ENCODE peak calls at places on chromosomes 3 and 15, in nine cellular contexts. One of them, this sample, is unnamed.
A peak's percentile ranks its signal among the peaks of the same experiment; 100 is the strongest.

GRCh38 chr3:21750831-21751391 is at the start of gene ZNF385D:
- DNase-seq in tibial nerve: peak; percentile 27
- DNase-seq in A549: no peak
- DNase-seq in uterus: peak; percentile 41
- DNase-seq in sigmoid colon: peak; percentile 76
- DNase-seq in spleen: no peak
- DNase-seq in transverse colon: no peak
- DNase-seq in endothelial cell of umbilical vein: no peak
- DNase-seq in esophagus muscularis mucosa: peak; percentile 93
- DNase-seq in this sample: no peak

GRCh38 chr3:138009476-138010272 is at the start of gene CLDN18:
- DNase-seq in spleen: no peak
- DNase-seq in transverse colon: no peak
- DNase-seq in sigmoid colon: no peak
- DNase-seq in A549: no peak
- DNase-seq in uterus: no peak
- DNase-seq in tibial nerve: no peak
- DNase-seq in esophagus muscularis mucosa: peak; percentile 26
- DNase-seq in endothelial cell of umbilical vein: no peak
- DNase-seq in this sample: no peak

GRCh38 chr15:98142584-98142983 is 182.1 kb downstream of the ARRDC4 start:
- DNase-seq in esophagus muscularis mucosa: no peak
- DNase-seq in spleen: no peak
- DNase-seq in endothelial cell of umbilical vein: no peak
- DNase-seq in tibial nerve: no peak
- DNase-seq in sigmoid colon: no peak
- DNase-seq in uterus: no peak
- DNase-seq in A549: no peak
- DNase-seq in transverse colon: no peak
- DNase-seq in this sample: no peak

GRCh38 chr3:25910997-25911396 is 121.1 kb downstream of the OXSM start:
- DNase-seq in endothelial cell of umbilical vein: peak; percentile 14
- DNase-seq in tibial nerve: no peak
- DNase-seq in A549: no peak
- DNase-seq in sigmoid colon: no peak
- DNase-seq in spleen: no peak
- DNase-seq in transverse colon: peak; percentile 44
- DNase-seq in uterus: no peak
- DNase-seq in esophagus muscularis mucosa: no peak
- DNase-seq in this sample: peak; percentile 81

GRCh38 chr3:18438586-18438985 is 13.4 kb upstream of the SATB1 start:
- DNase-seq in tibial nerve: no peak
- DNase-seq in transverse colon: no peak
- DNase-seq in A549: no peak
- DNase-seq in uterus: no peak
- DNase-seq in endothelial cell of umbilical vein: no peak
- DNase-seq in sigmoid colon: peak; percentile 53
- DNase-seq in spleen: peak; percentile 78
- DNase-seq in esophagus muscularis mucosa: no peak
- DNase-seq in this sample: no peak

GRCh38 chr3:185084883-185085282 is 68.0 kb downstream of the C3orf70 start:
- DNase-seq in sigmoid colon: no peak
- DNase-seq in esophagus muscularis mucosa: no peak
- DNase-seq in uterus: no peak
- DNase-seq in A549: no peak
- DNase-seq in spleen: no peak
- DNase-seq in endothelial cell of umbilical vein: no peak
- DNase-seq in tibial nerve: no peak
- DNase-seq in transverse colon: no peak
- DNase-seq in this sample: no peak

GRCh38 chr15:57003418-57003817 is 85.0 kb downstream of the TCF12 start:
- DNase-seq in A549: no peak
- DNase-seq in esophagus muscularis mucosa: no peak
- DNase-seq in tibial nerve: no peak
- DNase-seq in sigmoid colon: no peak
- DNase-seq in transverse colon: no peak
- DNase-seq in endothelial cell of umbilical vein: peak; percentile 42
- DNase-seq in spleen: no peak
- DNase-seq in uterus: no peak
- DNase-seq in this sample: no peak

GRCh38 chr3:37995652-37996641 is 5.4 kb downstream of the VILL start:
- DNase-seq in tibial nerve: no peak
- DNase-seq in esophagus muscularis mucosa: no peak
- DNase-seq in uterus: no peak
- DNase-seq in sigmoid colon: peak; percentile 58
- DNase-seq in A549: no peak
- DNase-seq in transverse colon: no peak
- DNase-seq in spleen: peak; percentile 72
- DNase-seq in endothelial cell of umbilical vein: no peak
- DNase-seq in this sample: no peak

GRCh38 chr3:54706783-54707182 is 221.1 kb downstream of the LRTM1 start:
- DNase-seq in spleen: no peak
- DNase-seq in sigmoid colon: no peak
- DNase-seq in transverse colon: no peak
- DNase-seq in tibial nerve: no peak
- DNase-seq in endothelial cell of umbilical vein: no peak
- DNase-seq in esophagus muscularis mucosa: peak; percentile 66
- DNase-seq in uterus: no peak
- DNase-seq in A549: no peak
- DNase-seq in this sample: no peak

GRCh38 chr3:88412346-88412745 is 262.6 kb downstream of the C3orf38 start:
- DNase-seq in endothelial cell of umbilical vein: no peak
- DNase-seq in transverse colon: no peak
- DNase-seq in tibial nerve: no peak
- DNase-seq in sigmoid colon: no peak
- DNase-seq in spleen: no peak
- DNase-seq in uterus: no peak
- DNase-seq in esophagus muscularis mucosa: no peak
- DNase-seq in A549: no peak
- DNase-seq in this sample: no peak

GRCh38 chr15:48005921-48006541 is 114.8 kb upstream of the SLC24A5 start:
- DNase-seq in A549: no peak
- DNase-seq in endothelial cell of umbilical vein: no peak
- DNase-seq in sigmoid colon: no peak
- DNase-seq in esophagus muscularis mucosa: no peak
- DNase-seq in spleen: no peak
- DNase-seq in uterus: peak; percentile 45
- DNase-seq in tibial nerve: peak; percentile 68
- DNase-seq in transverse colon: no peak
- DNase-seq in this sample: no peak

GRCh38 chr15:52102468-52102867 is 10.1 kb downstream of the BCL2L10 start:
- DNase-seq in endothelial cell of umbilical vein: peak; percentile 27
- DNase-seq in A549: no peak
- DNase-seq in transverse colon: no peak
- DNase-seq in tibial nerve: no peak
- DNase-seq in spleen: no peak
- DNase-seq in esophagus muscularis mucosa: no peak
- DNase-seq in sigmoid colon: no peak
- DNase-seq in uterus: peak; percentile 40
- DNase-seq in this sample: no peak

GRCh38 chr3:170180952-170181876 is at the start of gene PHC3:
- DNase-seq in A549: peak; percentile 97
- DNase-seq in spleen: peak; percentile 97
- DNase-seq in tibial nerve: peak; percentile 84
- DNase-seq in uterus: peak; percentile 90
- DNase-seq in sigmoid colon: peak; percentile 96
- DNase-seq in endothelial cell of umbilical vein: peak; percentile 95
- DNase-seq in esophagus muscularis mucosa: peak; percentile 98
- DNase-seq in transverse colon: peak; percentile 95
- DNase-seq in this sample: peak; percentile 95
- TF ChIP-seq POLR2A in A549: peak; percentile 85
- TF ChIP-seq POLR2A in spleen: peak; percentile 20
- TF ChIP-seq POLR2A in tibial nerve: peak; percentile 61
- TF ChIP-seq POLR2A in uterus: peak; percentile 74
- TF ChIP-seq POLR2A in sigmoid colon: peak; percentile 84
- TF ChIP-seq POLR2A in endothelial cell of umbilical vein: peak; percentile 90
- TF ChIP-seq POLR2A in esophagus muscularis mucosa: peak; percentile 17
- TF ChIP-seq POLR2A in transverse colon: peak; percentile 89
- TF ChIP-seq POLR2A in this sample: peak; percentile 90

DNA sequence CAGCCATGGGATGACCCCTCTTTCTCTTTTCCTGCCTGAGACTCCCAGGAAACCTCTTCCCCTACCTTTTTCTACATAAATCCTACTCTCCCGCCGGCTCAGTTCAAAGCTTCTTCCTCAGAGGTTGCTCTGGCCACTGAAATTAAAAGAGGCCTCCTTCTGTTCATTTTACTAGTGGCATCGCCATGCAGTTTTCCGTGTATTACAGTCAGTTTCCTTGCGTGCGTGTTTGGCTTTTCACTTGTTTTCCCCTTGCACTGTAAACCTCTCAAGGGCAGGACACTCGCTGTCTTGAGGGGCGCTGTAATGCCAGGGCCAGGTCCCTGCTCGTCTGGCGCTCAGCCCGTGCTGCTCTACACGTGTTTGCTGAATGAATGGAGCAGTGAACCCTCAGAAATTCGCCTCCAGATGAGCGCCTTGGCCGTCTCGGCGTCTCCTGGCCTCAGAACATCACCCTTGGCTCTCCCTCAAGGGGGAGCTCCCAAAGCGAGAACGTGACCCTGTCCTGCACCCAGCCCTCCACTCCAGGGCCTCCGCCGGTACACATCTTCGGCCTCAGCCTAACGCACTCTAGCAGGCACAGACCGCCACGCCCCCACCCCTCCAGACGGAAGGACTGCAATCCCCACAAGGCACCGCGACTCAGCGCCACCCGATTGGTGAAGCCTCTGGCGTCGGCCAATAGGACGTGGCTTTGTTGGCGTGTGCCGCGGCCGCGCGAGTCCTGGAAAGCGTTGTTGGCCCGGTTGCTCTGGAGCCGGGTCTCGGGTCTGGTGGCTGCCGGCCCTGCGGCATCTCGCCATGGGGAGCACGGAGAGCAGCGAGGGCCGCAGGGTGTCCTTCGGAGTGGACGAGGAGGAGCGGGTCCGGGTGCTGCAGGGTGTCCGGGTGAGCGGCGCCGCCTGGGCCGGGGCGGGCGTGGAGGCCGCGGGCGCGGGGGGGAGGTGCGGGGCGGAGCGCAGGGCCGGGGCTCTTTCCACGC is at the start of gene CHCHD6:
- DNase-seq in spleen: peak; percentile 94
- DNase-seq in transverse colon: peak; percentile 95
- DNase-seq in endothelial cell of umbilical vein: peak; percentile 95
- DNase-seq in A549: peak; percentile 90
- DNase-seq in esophagus muscularis mucosa: peak; percentile 99
- DNase-seq in tibial nerve: peak; percentile 95
- DNase-seq in sigmoid colon: peak; percentile 97
- DNase-seq in uterus: peak; percentile 94
- DNase-seq in this sample: peak; percentile 95
- TF ChIP-seq POLR2A in spleen: no peak
- TF ChIP-seq POLR2A in transverse colon: no peak
- TF ChIP-seq POLR2A in endothelial cell of umbilical vein: no peak
- TF ChIP-seq POLR2A in A549: peak; percentile 26
- TF ChIP-seq POLR2A in esophagus muscularis mucosa: no peak
- TF ChIP-seq POLR2A in tibial nerve: no peak
- TF ChIP-seq POLR2A in sigmoid colon: no peak
- TF ChIP-seq POLR2A in uterus: no peak
- TF ChIP-seq POLR2A in this sample: no peak

GRCh38 chr15:84852212-84852611 is 32.2 kb upstream of the SLC28A1 start:
- DNase-seq in uterus: no peak
- DNase-seq in tibial nerve: no peak
- DNase-seq in esophagus muscularis mucosa: no peak
- DNase-seq in sigmoid colon: no peak
- DNase-seq in A549: no peak
- DNase-seq in endothelial cell of umbilical vein: no peak
- DNase-seq in transverse colon: no peak
- DNase-seq in spleen: no peak
- DNase-seq in this sample: no peak
- TF ChIP-seq POLR2A in uterus: no peak
- TF ChIP-seq POLR2A in tibial nerve: no peak
- TF ChIP-seq POLR2A in esophagus muscularis mucosa: no peak
- TF ChIP-seq POLR2A in sigmoid colon: no peak
- TF ChIP-seq POLR2A in A549: no peak
- TF ChIP-seq POLR2A in endothelial cell of umbilical vein: no peak
- TF ChIP-seq POLR2A in transverse colon: no peak
- TF ChIP-seq POLR2A in spleen: no peak
- TF ChIP-seq POLR2A in this sample: no peak

DNA sequence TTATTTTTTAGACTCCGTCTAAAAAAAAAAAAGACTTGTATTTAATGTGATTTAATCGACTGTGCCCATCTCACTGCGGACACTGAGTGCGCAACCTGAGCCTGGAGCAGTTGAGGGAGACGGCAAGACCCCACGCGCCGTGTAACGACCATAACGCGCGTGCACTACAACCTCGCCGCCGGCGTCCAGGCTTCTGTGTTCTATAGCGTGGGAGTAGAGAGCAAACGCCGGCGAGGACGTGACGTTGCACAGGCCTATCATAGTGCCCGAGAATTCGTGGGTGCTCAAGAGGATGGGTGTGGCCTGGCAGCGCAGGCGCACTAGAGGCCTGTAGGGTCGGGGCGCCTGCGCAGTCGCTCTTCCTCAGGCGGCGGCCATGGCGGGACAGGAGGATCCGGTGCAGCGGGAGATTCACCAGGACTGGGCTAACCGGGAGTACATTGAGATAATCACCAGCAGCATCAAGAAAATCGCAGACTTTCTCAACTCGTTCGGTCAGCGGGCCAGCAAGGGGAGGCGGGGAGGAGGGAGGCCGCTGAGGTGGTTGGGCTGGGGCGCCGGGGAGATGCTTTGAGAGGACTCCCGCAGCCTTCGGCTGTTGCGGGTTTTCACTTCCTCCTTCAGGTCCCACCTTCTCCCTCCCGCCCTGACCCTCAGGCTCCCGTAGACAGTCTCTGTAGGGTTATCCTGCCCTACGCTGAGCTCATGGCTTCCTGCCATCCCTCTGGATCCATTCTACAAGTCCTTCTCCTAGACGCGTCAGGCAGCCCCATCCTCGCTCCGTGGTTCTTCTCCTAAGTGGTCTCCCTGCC is at the start of gene BRK1:
- DNase-seq in sigmoid colon: peak; percentile 97
- DNase-seq in spleen: peak; percentile 98
- DNase-seq in tibial nerve: peak; percentile 88
- DNase-seq in endothelial cell of umbilical vein: peak; percentile 96
- DNase-seq in uterus: peak; percentile 96
- DNase-seq in transverse colon: peak; percentile 95
- DNase-seq in esophagus muscularis mucosa: peak; percentile 98
- DNase-seq in A549: peak; percentile 98
- DNase-seq in this sample: peak; percentile 97
- TF ChIP-seq POLR2A in sigmoid colon: peak; percentile 81
- TF ChIP-seq POLR2A in spleen: peak; percentile 62
- TF ChIP-seq POLR2A in tibial nerve: peak; percentile 63
- TF ChIP-seq POLR2A in endothelial cell of umbilical vein: peak; percentile 98
- TF ChIP-seq POLR2A in uterus: peak; percentile 86
- TF ChIP-seq POLR2A in transverse colon: peak; percentile 88
- TF ChIP-seq POLR2A in esophagus muscularis mucosa: peak; percentile 50
- TF ChIP-seq POLR2A in A549: peak; percentile 95
- TF ChIP-seq POLR2A in this sample: peak; percentile 96

GRCh38 chr15:40906101-40906946 is 12.1 kb downstream of the VPS18 start:
- DNase-seq in esophagus muscularis mucosa: no peak
- DNase-seq in uterus: peak; percentile 90
- DNase-seq in transverse colon: peak; percentile 96
- DNase-seq in A549: no peak
- DNase-seq in sigmoid colon: peak; percentile 94
- DNase-seq in endothelial cell of umbilical vein: peak; percentile 98
- DNase-seq in spleen: peak; percentile 97
- DNase-seq in tibial nerve: peak; percentile 62
- DNase-seq in this sample: peak; percentile 79
- TF ChIP-seq POLR2A in esophagus muscularis mucosa: no peak
- TF ChIP-seq POLR2A in uterus: peak; percentile 43
- TF ChIP-seq POLR2A in transverse colon: peak; percentile 83
- TF ChIP-seq POLR2A in A549: no peak
- TF ChIP-seq POLR2A in sigmoid colon: no peak
- TF ChIP-seq POLR2A in endothelial cell of umbilical vein: peak; percentile 67
- TF ChIP-seq POLR2A in spleen: no peak
- TF ChIP-seq POLR2A in tibial nerve: no peak
- TF ChIP-seq POLR2A in this sample: no peak